ENCODE peak calls at places on chromosomes 13 and 19, in nine cellular contexts. N is spleen, T is neural progenitor cell, A is AG10803, E is GM10248, I is MM.1S, R is psoas muscle, S is thyroid gland, M is astrocyte of the spinal cord. P is an unnamed sample.

GRCh38 chr13:40483601-40484000 is 182.8 kb downstream of the FOXO1 start:
- DNase-seq in A (no peak), N (no peak), R (no peak), T (no peak), M (no peak), S (peak), I (no peak), E (no peak), P (no peak)

GRCh38 chr19:29671393-29672076 is 6.3 kb downstream of the PLEKHF1 start:
- DNase-seq in M (peak), S (peak), R (peak), A (no peak), I (no peak), N (peak), E (peak), T (no peak), P (peak)

GRCh38 chr19:45069056-45069455 is 7.2 kb downstream of the ZNF296 start:
- DNase-seq in T (peak), S (no peak), I (no peak), E (no peak), M (no peak), N (no peak), R (no peak), A (no peak), P (no peak)

GRCh38 chr19:55208880-55209429 is 346 bp downstream of the PTPRH start:
- DNase-seq in N (no peak), I (no peak), S (no peak), R (no peak), E (no peak), M (no peak), T (no peak), A (no peak), P (no peak)

GRCh38 chr19:46787040-46787330 is 1.4 kb downstream of the SLC1A5 start:
- DNase-seq in N (no peak), S (no peak), E (no peak), A (no peak), M (no peak), T (no peak), R (no peak), I (no peak), P (no peak)

GRCh38 chr13:114134111-114134943 is 1.9 kb upstream of the RASA3 start:
- DNase-seq in R (peak), A (no peak), I (no peak), T (peak), M (no peak), N (peak), E (no peak), S (peak), P (no peak)

GRCh38 chr19:14072535-14073231 is at the start of gene MISP3:
- DNase-seq in I (peak), T (peak), S (peak), E (peak), N (peak), R (peak), M (no peak), A (no peak), P (no peak)

GRCh38 chr13:93517658-93518057 is 291.1 kb downstream of the GPC6 start:
- DNase-seq in M (no peak), S (no peak), A (no peak), E (no peak), R (no peak), I (no peak), T (no peak), N (no peak), P (no peak)

GRCh38 chr13:79477968-79478367 is 3.0 kb upstream of the NDFIP2 start:
- DNase-seq in I (no peak), T (peak), M (no peak), A (no peak), E (no peak), R (no peak), S (peak), N (no peak), P (no peak)

DNA sequence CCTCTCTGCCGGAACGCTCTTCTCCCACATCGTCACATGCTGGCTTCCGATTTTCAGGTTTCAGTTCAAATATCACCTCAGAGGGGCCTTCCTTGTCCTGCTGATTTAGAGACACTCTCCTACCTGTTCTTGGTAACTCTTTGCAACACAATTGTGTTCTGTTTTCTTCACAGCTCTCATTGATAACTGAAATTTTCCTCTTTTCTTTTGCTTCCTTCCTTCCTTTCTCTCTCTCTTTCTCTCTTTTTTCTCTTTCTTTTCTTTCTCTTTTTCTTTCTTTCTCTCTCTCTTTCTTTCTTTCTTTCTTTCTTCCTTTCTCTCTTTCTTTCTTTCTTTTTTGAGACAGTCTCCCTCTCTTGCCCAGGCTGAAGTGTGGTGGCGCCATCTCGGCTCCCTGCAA is 12.0 kb upstream of the LRRC4B start:
- DNase-seq in T (no peak), M (no peak), I (no peak), N (no peak), A (no peak), E (no peak), S (no peak), R (no peak), P (no peak)
- TF ChIP-seq CTCF in T (no peak), M (no peak), I (no peak), N (no peak), A (no peak), E (no peak), S (no peak), R (no peak), P (no peak)

DNA sequence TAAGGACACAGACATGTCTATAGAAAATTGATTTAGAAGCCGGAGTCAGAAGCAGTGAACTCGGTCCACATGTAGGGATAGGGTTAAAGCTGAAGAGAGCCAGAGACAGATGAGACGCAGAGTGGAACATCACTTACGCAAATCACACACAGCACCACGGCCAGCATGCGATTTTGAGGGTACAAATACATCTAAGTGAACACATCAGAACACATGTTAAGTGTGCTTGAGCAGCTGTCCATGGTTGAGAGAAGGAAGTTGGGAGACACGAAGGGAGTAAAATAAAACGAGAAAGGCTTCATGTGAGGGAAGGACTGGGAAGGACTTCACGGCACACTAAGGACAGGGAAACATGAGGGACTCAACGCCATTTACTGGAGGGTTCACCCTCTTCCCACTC is 25.4 kb upstream of the SIGLEC11 start:
- DNase-seq in N (no peak), A (no peak), T (no peak), I (no peak), S (no peak), R (no peak), E (no peak), M (no peak), P (no peak)
- TF ChIP-seq CTCF in N (no peak), A (no peak), T (no peak), I (no peak), S (no peak), R (no peak), E (no peak), M (no peak), P (no peak)

GRCh38 chr19:38223119-38223523 is 901 bp downstream of the DPF1 start:
- DNase-seq in M (no peak), T (no peak), A (no peak), I (no peak), N (no peak), R (no peak), E (no peak), S (no peak), P (no peak)

GRCh38 chr19:38223617-38224013 is 407 bp downstream of the DPF1 start:
- DNase-seq in E (no peak), N (no peak), I (no peak), S (no peak), M (no peak), R (no peak), T (no peak), A (no peak), P (no peak)

GRCh38 chr19:38221919-38222828 is 1.8 kb downstream of the DPF1 start:
- DNase-seq in N (no peak), M (no peak), T (no peak), I (no peak), S (no peak), R (no peak), A (no peak), E (no peak), P (no peak)

GRCh38 chr19:38221421-38221820 is 2.6 kb downstream of the DPF1 start:
- DNase-seq in A (no peak), I (no peak), R (no peak), T (no peak), E (no peak), M (no peak), S (no peak), N (no peak), P (no peak)

GRCh38 chr19:38224014-38224862 is at the start of gene DPF1:
- DNase-seq in I (peak), A (peak), E (peak), T (peak), N (no peak), S (no peak), M (peak), R (no peak), P (peak)
- TF ChIP-seq CTCF in I (peak), A (peak), E (peak), T (peak), N (no peak), S (no peak), M (peak), R (no peak), P (peak)

GRCh38 chr19:43820861-43821215 is 6.3 kb upstream of the ZNF283 start:
- DNase-seq in E (no peak), S (no peak), I (no peak), M (no peak), R (no peak), A (no peak), T (no peak), N (no peak), P (no peak)
- TF ChIP-seq CTCF in E (no peak), S (no peak), I (no peak), M (no peak), R (no peak), A (no peak), T (no peak), N (no peak), P (no peak)

GRCh38 chr13:105638446-105638845 is 897.0 kb downstream of the EFNB2 start:
- DNase-seq in T (no peak), R (no peak), M (no peak), N (no peak), S (no peak), A (no peak), E (no peak), I (no peak), P (no peak)
- TF ChIP-seq CTCF in T (no peak), R (no peak), M (no peak), N (no peak), S (no peak), A (no peak), E (no peak), I (no peak), P (no peak)

GRCh38 chr19:31745731-31746130 is 396.5 kb upstream of the TSHZ3 start:
- DNase-seq in R (no peak), I (no peak), S (peak), T (no peak), N (no peak), E (no peak), A (no peak), M (no peak), P (no peak)
- TF ChIP-seq CTCF in R (no peak), I (no peak), S (no peak), T (no peak), N (no peak), E (no peak), A (no peak), M (no peak), P (no peak)

GRCh38 chr19:39996811-39997594 is at the start of gene ZNF546:
- DNase-seq in M (peak), R (peak), N (peak), I (peak), E (peak), S (peak), T (peak), A (peak), P (peak)
- TF ChIP-seq CTCF in M (no peak), R (no peak), N (no peak), I (no peak), E (no peak), S (no peak), T (no peak), A (no peak), P (no peak)